ENCODE peak calls at places on chromosomes 13 and 19, in four cellular contexts. X, L, Q and D are unnamed samples.
A peak's percentile ranks its signal among the peaks of the same experiment; 100 is the strongest.

GRCh38 chr19:42528354-42529247 is at the start of gene CEACAM1:
- DNase-seq in X (peak; percentile 20), L (no peak), Q (no peak), D (no peak)

GRCh38 chr19:19552811-19553210 is 14.7 kb downstream of the CILP2 start:
- DNase-seq in X (peak; percentile 66), L (peak; percentile 83), Q (peak; percentile 71), D (no peak)

GRCh38 chr19:45187421-45188100 is 9.0 kb downstream of the BLOC1S3 start:
- DNase-seq in X (no peak), L (peak; percentile 67), Q (peak; percentile 66), D (no peak)

GRCh38 chr19:7953060-7953459 is 9.6 kb upstream of the TIMM44 start:
- DNase-seq in X (no peak), L (no peak), Q (no peak), D (no peak)

GRCh38 chr19:39845621-39846175 is 481 bp downstream of the FBL start:
- DNase-seq in X (no peak), L (peak; percentile 73), Q (peak; percentile 69), D (no peak)

GRCh38 chr19:13008926-13009787 is 13.9 kb downstream of the NFIX start:
- DNase-seq in X (no peak), L (peak; percentile 17), Q (no peak), D (no peak)

GRCh38 chr13:83709751-83710515 is 172.3 kb downstream of the SLITRK1 start:
- DNase-seq in X (no peak), L (no peak), Q (no peak), D (no peak)

GRCh38 chr19:44718441-44719261 is 19.7 kb downstream of the CEACAM16 start:
- DNase-seq in X (no peak), L (no peak), Q (no peak), D (no peak)

GRCh38 chr19:58054792-58055482 is 4.1 kb upstream of the ZNF135 start:
- DNase-seq in X (no peak), L (no peak), Q (no peak), D (no peak)

GRCh38 chr19:3375221-3376088 is 9.1 kb downstream of the NFIC start:
- DNase-seq in X (no peak), L (peak; percentile 90), Q (peak; percentile 79), D (no peak)

GRCh38 chr19:47419037-47419783 is at the start of gene MEIS3:
- DNase-seq in X (no peak), L (peak; percentile 81), Q (peak; percentile 44), D (no peak)

GRCh38 chr19:46068345-46069258 is 27.8 kb upstream of the IGFL4 start:
- DNase-seq in X (no peak), L (no peak), Q (no peak), D (no peak)

GRCh38 chr19:19860756-19861390 is 4.8 kb upstream of the ZNF253 start:
- DNase-seq in X (no peak), L (peak; percentile 58), Q (peak; percentile 48), D (no peak)

GRCh38 chr13:49367640-49368431 is 76.0 kb downstream of the CAB39L start:
- DNase-seq in X (no peak), L (no peak), Q (no peak), D (no peak)

GRCh38 chr19:44113784-44114390 is 688 bp downstream of the ZNF225 start:
- DNase-seq in X (no peak), L (peak; percentile 30), Q (peak; percentile 22), D (no peak)

GRCh38 chr19:33947565-33947964 is 150.9 kb downstream of the KCTD15 start:
- DNase-seq in X (no peak), L (no peak), Q (no peak), D (no peak)

GRCh38 chr19:46616631-46617322 is 8.1 kb downstream of the PTGIR start:
- DNase-seq in X (peak; percentile 61), L (peak; percentile 90), Q (peak; percentile 79), D (no peak)

GRCh38 chr13:45331981-45332830 is 8.8 kb downstream of the TPT1 start:
- DNase-seq in X (no peak), L (no peak), Q (no peak), D (no peak)

GRCh38 chr19:39708594-39708993 is 4.3 kb downstream of the LGALS14 start:
- DNase-seq in X (no peak), L (no peak), Q (no peak), D (no peak)

GRCh38 chr19:15198006-15198356 is 2.8 kb downstream of the NOTCH3 start:
- DNase-seq in X (no peak), L (no peak), Q (no peak), D (no peak)

GRCh38 chr19:39996811-39997594 is at the start of gene ZNF546:
- DNase-seq in X (peak; percentile 79), L (peak; percentile 91), Q (peak; percentile 91), D (peak; percentile 82)

GRCh38 chr13:101515504-101515903 is 63.0 kb downstream of the ITGBL1 start:
- DNase-seq in X (no peak), L (no peak), Q (no peak), D (no peak)

GRCh38 chr13:35714096-35714495 is 237.6 kb upstream of the MAB21L1 start:
- DNase-seq in X (no peak), L (peak; percentile 49), Q (no peak), D (no peak)

GRCh38 chr19:11504502-11505031 is 1.1 kb downstream of the ZNF653 start:
- DNase-seq in X (no peak), L (no peak), Q (no peak), D (no peak)

DNA sequence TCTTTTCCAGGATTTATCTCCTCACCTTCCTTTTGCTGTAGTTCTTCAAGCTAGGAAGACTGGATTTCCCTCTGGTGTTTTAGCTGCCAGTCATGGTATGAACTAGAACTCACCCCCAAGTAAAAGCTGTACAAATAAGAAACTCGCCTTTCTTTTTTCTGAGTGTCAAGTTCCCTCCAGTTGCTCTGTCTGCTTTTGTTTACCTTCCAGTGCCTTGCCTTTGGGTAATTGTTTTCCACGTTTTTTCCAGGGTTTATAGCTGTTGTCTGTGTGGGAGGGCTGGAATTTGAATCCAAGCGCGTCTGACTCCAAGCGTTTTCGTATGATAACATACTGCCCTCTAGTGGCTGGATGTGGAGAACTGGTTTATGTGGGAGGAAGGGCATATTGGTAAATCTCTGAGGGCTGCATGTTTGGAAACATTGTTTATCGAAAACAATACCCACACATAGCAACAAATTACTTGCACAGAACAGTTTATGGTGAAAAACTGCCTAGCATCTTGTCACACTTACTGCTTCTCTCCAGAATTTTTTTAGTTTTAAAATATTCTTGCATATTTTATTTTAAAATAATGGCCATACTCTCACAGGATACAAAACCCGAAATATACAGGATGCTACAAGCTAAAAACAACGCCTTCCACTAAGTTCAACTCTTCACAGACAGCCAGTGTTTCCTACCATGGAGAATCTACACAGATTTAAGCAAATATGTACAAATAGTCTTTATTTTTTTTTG is 19.2 kb downstream of the RCN3 start:
- DNase-seq in X (peak; percentile 65), L (peak; percentile 83), Q (peak; percentile 76), D (peak; percentile 42)
- TF ChIP-seq JUND in X (no peak), L (no peak), Q (peak; percentile 21), D (no peak)

GRCh38 chr19:38056646-38057045 is 149.6 kb downstream of the SIPA1L3 start:
- DNase-seq in X (no peak), L (no peak), Q (no peak), D (no peak)

GRCh38 chr19:38055655-38056521 is 148.9 kb downstream of the SIPA1L3 start:
- DNase-seq in X (no peak), L (no peak), Q (no peak), D (no peak)

GRCh38 chr19:38060346-38060745 is 153.3 kb downstream of the SIPA1L3 start:
- DNase-seq in X (no peak), L (no peak), Q (no peak), D (no peak)

GRCh38 chr19:38059897-38060296 is 152.9 kb downstream of the SIPA1L3 start:
- DNase-seq in X (no peak), L (no peak), Q (no peak), D (no peak)

GRCh38 chr19:38057954-38058690 is 151.1 kb downstream of the SIPA1L3 start:
- DNase-seq in X (peak; percentile 67), L (peak; percentile 62), Q (no peak), D (no peak)
- TF ChIP-seq JUND in X (peak; percentile 30), L (no peak), Q (no peak), D (no peak)

GRCh38 chr13:72953391-72953960 is 105.3 kb upstream of the KLF5 start:
- DNase-seq in X (no peak), L (no peak), Q (no peak), D (no peak)
- TF ChIP-seq JUND in X (no peak), L (no peak), Q (no peak), D (no peak)

DNA sequence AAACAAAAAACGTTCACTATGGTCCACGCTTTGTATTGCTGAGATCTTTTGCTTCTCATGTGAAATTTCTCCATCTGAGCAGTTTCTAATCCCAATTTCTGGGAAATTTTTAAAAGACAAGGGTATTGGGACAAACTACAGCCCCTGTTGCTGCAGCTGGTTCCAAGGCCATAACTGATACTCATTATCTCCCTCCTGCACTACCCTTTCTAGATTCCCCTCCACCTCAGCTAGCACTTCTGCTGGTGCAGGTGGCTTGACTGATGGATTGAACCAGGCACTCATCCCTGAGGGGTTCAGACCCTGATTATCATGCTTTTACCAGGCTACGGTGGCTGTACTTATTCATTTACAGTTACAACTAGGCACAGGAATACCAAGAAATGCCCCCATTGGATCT is 4.1 kb upstream of the RNF6 start:
- DNase-seq in X (no peak), L (no peak), Q (no peak), D (no peak)
- TF ChIP-seq JUND in X (no peak), L (no peak), Q (no peak), D (no peak)